ENCODE peak calls at places on chromosomes 1 and 21, in nine cellular contexts. N is cardiac muscle cell, T is HFFc6, W is breast epithelium, O is uterus, I is AG10803, P is Panc1, A is thoracic aorta, V is foreskin fibroblast. D is an unnamed sample.
A peak's percentile ranks its signal among the peaks of the same experiment; 100 is the strongest.

GRCh38 chr1:243287652-243288051 is 31.8 kb downstream of the SDCCAG8 start:
- DNase-seq in A (no peak), V (peak; percentile 86), I (peak; percentile 77), P (no peak), T (peak; percentile 82), W (no peak), O (no peak), N (no peak), D (no peak)

GRCh38 chr1:24294757-24295371 is 24.3 kb upstream of the GRHL3 start:
- DNase-seq in N (no peak), V (peak; percentile 86), T (peak; percentile 78), P (no peak), I (peak; percentile 84), W (no peak), A (no peak), O (peak; percentile 82), D (peak; percentile 92)

GRCh38 chr1:71641903-71642302 is 561.1 kb upstream of the ZRANB2 start:
- DNase-seq in N (no peak), T (no peak), V (no peak), W (no peak), I (no peak), P (no peak), A (no peak), O (no peak), D (no peak)

GRCh38 chr1:197521118-197521739 is 253.2 kb downstream of the CRB1 start:
- DNase-seq in T (peak; percentile 46), A (no peak), O (no peak), V (no peak), I (peak; percentile 47), W (no peak), N (peak; percentile 52), P (no peak), D (no peak)

GRCh38 chr1:108719253-108719652 is 6.5 kb downstream of the FNDC7 start:
- DNase-seq in O (no peak), I (no peak), T (no peak), V (no peak), N (no peak), W (no peak), A (no peak), P (no peak), D (no peak)

GRCh38 chr1:161491472-161491871 is 13.8 kb upstream of the FCGR2A start:
- DNase-seq in T (no peak), A (no peak), N (no peak), P (no peak), W (no peak), V (no peak), O (no peak), I (no peak), D (no peak)

GRCh38 chr1:87940410-87940809 is 611.7 kb downstream of the LMO4 start:
- DNase-seq in P (no peak), I (no peak), A (no peak), T (no peak), W (no peak), V (no peak), N (no peak), O (no peak), D (no peak)

GRCh38 chr1:245614476-245614875 is 459.7 kb downstream of the KIF26B start:
- DNase-seq in N (no peak), T (no peak), A (no peak), I (peak; percentile 21), P (no peak), V (no peak), O (no peak), W (no peak), D (no peak)

GRCh38 chr21:36120304-36120902 is 14.5 kb upstream of the CBR3 start:
- DNase-seq in N (no peak), O (peak; percentile 45), I (peak; percentile 80), W (no peak), A (no peak), V (no peak), P (no peak), T (no peak), D (no peak)

GRCh38 chr21:45574691-45575090 is 32.5 kb upstream of the SLC19A1 start:
- DNase-seq in P (no peak), V (no peak), I (no peak), T (no peak), N (no peak), O (peak; percentile 10), W (peak; percentile 48), A (no peak), D (peak; percentile 59)

GRCh38 chr1:89719502-89720306 is 86.8 kb downstream of the LRRC8C start:
- DNase-seq in W (no peak), T (peak; percentile 47), P (no peak), N (no peak), O (no peak), I (peak; percentile 52), V (peak; percentile 50), A (no peak), D (no peak)

GRCh38 chr1:174194451-174194850 is 35.1 kb downstream of the RABGAP1L start:
- DNase-seq in V (no peak), N (no peak), A (no peak), T (no peak), W (no peak), I (no peak), O (no peak), P (no peak), D (no peak)

GRCh38 chr1:153565529-153566374 is at the start of gene S100A2:
- DNase-seq in N (no peak), T (peak; percentile 81), V (peak; percentile 94), O (peak; percentile 69), A (peak; percentile 66), I (peak; percentile 95), W (no peak), P (peak; percentile 85), D (peak; percentile 87)

GRCh38 chr1:9755441-9755995 is 68.2 kb downstream of the CLSTN1 start:
- DNase-seq in T (no peak), V (no peak), I (no peak), W (no peak), A (no peak), O (no peak), N (peak; percentile 12), P (no peak), D (no peak)

GRCh38 chr1:56095924-56096655 is 483.3 kb downstream of the PLPP3 start:
- DNase-seq in V (peak; percentile 88), W (no peak), P (no peak), O (peak; percentile 28), A (no peak), N (no peak), I (peak; percentile 100), T (peak; percentile 53), D (no peak)

GRCh38 chr1:111730282-111730681 is 8.9 kb downstream of the INKA2 start:
- DNase-seq in N (no peak), P (no peak), I (no peak), W (no peak), A (no peak), T (no peak), O (no peak), V (no peak), D (no peak)
- TF ChIP-seq CTCF in N (no peak), P (no peak), I (no peak), W (no peak), A (no peak), T (no peak), O (no peak), V (no peak), D (no peak)

DNA sequence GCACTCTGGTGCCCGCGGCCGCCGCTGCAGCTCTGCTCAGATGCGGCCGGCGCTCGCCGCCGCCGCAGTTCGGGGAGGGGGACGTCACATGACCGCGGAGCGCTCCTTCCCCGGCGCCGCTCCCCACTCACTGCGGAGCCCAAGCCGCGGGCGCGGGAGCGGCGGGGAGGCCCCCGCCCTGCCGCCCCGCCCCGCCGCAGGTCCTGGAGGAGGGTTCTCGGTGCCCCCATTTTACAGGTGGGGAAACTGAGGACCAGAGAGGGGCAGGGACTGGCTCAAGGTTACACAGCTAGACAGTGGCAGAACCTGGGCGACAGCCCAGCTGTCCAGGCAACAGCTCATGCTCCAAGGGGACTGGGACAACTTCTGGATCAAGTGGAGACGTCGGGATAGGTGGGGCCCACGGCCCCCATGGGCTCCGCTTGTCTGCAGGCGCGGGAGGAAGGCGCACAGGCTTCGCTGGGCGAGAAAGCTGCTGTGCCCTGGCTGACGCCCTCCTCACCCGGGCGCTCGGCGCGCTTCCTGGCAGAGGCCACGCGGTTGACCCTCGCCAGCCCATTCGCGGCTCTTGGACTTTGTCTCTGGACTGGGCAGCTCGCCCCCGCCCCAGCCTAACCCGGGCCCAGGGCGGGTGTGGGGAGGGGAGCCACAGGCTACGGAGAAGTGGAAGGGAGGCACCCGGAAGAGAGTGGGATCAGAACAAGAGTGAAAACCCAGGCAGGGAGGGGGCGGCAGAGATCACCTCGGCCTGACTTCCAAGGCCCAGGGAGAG is at the start of gene RAP1GAP:
- DNase-seq in W (no peak), A (no peak), V (no peak), O (no peak), P (no peak), N (peak; percentile 67), I (no peak), T (no peak), D (peak; percentile 76)
- TF ChIP-seq CTCF in W (no peak), A (no peak), V (no peak), O (no peak), P (no peak), N (peak; percentile 11), I (no peak), T (no peak), D (no peak)

GRCh38 chr1:226098870-226099832 is 36.6 kb downstream of the H3-3A start:
- DNase-seq in T (no peak), V (no peak), I (no peak), A (no peak), P (no peak), W (no peak), O (no peak), N (no peak), D (no peak)

GRCh38 chr1:226097866-226098625 is 35.5 kb downstream of the H3-3A start:
- DNase-seq in O (no peak), V (peak; percentile 48), P (no peak), W (no peak), N (no peak), T (no peak), I (peak; percentile 86), A (no peak), D (no peak)

GRCh38 chr1:226104671-226105121 is 42.2 kb downstream of the H3-3A start:
- DNase-seq in P (no peak), N (no peak), O (no peak), W (no peak), I (no peak), V (peak; percentile 52), A (no peak), T (peak; percentile 38), D (no peak)

GRCh38 chr1:226095286-226095685 is 32.8 kb downstream of the H3-3A start:
- DNase-seq in T (no peak), I (no peak), O (no peak), V (no peak), N (no peak), P (no peak), A (no peak), W (no peak), D (no peak)

GRCh38 chr1:226100436-226101347 is 38.2 kb downstream of the H3-3A start:
- DNase-seq in T (no peak), V (no peak), P (no peak), A (no peak), N (no peak), I (peak; percentile 55), W (no peak), O (no peak), D (no peak)
- TF ChIP-seq CTCF in T (no peak), V (no peak), P (no peak), A (no peak), N (no peak), I (no peak), W (no peak), O (no peak), D (no peak)

DNA sequence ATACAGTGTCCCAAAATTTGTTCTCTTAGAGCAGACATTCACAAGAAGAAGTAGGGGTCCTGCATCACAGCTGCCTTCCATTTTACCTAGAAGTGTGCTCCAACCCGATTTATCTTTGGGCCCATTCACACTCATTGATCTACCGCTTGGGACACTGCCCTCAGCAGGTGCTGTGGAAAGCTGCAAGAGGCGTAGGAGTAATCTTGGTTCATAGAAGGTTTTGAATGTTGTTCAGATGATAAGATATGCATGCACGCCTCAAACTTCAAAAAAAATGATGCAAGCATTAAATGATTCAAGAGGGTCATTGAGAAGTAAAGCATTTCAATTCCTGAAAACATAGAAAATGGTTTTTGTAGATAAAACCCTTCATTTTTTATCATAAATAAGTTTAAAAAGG is 18.6 kb upstream of the C1orf105 start:
- DNase-seq in O (no peak), V (no peak), P (no peak), W (no peak), A (no peak), N (peak; percentile 11), I (no peak), T (no peak), D (no peak)
- TF ChIP-seq CTCF in O (no peak), V (no peak), P (peak; percentile 54), W (no peak), A (no peak), N (peak; percentile 27), I (peak; percentile 13), T (peak; percentile 36), D (no peak)